ENCODE peak calls at places on chromosomes 11 and 22, in four cellular contexts. P, V, W and L are unnamed samples.

GRCh38 chr11:107017104-107017432 is 1.2 kb downstream of the GUCY1A2 start:
- DNase-seq in W (no peak), P (no peak), V (peak), L (no peak)

GRCh38 chr11:1659478-1659877 is 29.9 kb downstream of the KRTAP5-5 start:
- DNase-seq in P (no peak), V (no peak), W (peak), L (no peak)

GRCh38 chr11:93528757-93529639 is 14.2 kb downstream of the SMCO4 start:
- DNase-seq in V (no peak), W (no peak), P (no peak), L (no peak)

GRCh38 chr11:110763249-110764011 is 51.2 kb upstream of the ARHGAP20 start:
- DNase-seq in V (peak), W (no peak), P (peak), L (no peak)

GRCh38 chr11:18369398-18369797 is 25.0 kb upstream of the LDHA start:
- DNase-seq in W (no peak), V (no peak), P (no peak), L (no peak)

GRCh38 chr22:45450931-45451651 is 37.6 kb downstream of the RIBC2 start:
- DNase-seq in W (no peak), V (peak), P (peak), L (no peak)

GRCh38 chr11:129248618-129249017 is 56.5 kb upstream of the ARHGAP32 start:
- DNase-seq in P (peak), V (peak), W (no peak), L (peak)

GRCh38 chr11:117002639-117003305 is 95.5 kb downstream of the SIK3 start:
- DNase-seq in W (no peak), V (no peak), P (no peak), L (no peak)

GRCh38 chr11:8719260-8720190 is 36.9 kb downstream of the RPL27A start:
- DNase-seq in W (no peak), V (peak), P (peak), L (peak)

GRCh38 chr11:57458060-57458409 is 2.3 kb upstream of the RTN4RL2 start:
- DNase-seq in P (no peak), W (no peak), V (no peak), L (no peak)

GRCh38 chr11:120136356-120136755 is 1.6 kb downstream of the TRIM29 start:
- DNase-seq in W (no peak), V (no peak), P (no peak), L (no peak)

GRCh38 chr11:10044618-10045017 is 249.4 kb downstream of the SBF2 start:
- DNase-seq in P (no peak), W (peak), V (no peak), L (peak)

GRCh38 chr22:39117585-39118191 is 20.6 kb downstream of the APOBEC3H start:
- DNase-seq in W (peak), V (peak), P (peak), L (peak)

GRCh38 chr11:113805640-113806039 is 26.0 kb downstream of the CLDN25 start:
- DNase-seq in W (no peak), P (no peak), V (no peak), L (no peak)

GRCh38 chr11:113475160-113475761 is at the start of gene DRD2:
- DNase-seq in P (no peak), V (peak), W (no peak), L (peak)

GRCh38 chr11:75664366-75664765 is 4.5 kb downstream of the MAP6 start:
- DNase-seq in W (no peak), P (no peak), V (no peak), L (no peak)

GRCh38 chr22:38645430-38645829 is 10.8 kb downstream of the FAM227A start:
- DNase-seq in P (no peak), W (no peak), V (no peak), L (peak)

GRCh38 chr11:2846056-2846455 is 39.5 kb downstream of the CDKN1C start:
- DNase-seq in V (peak), P (peak), W (no peak), L (peak)

GRCh38 chr22:30245985-30246901 is at the start of gene LIF:
- DNase-seq in V (peak), W (peak), P (peak), L (peak)

GRCh38 chr22:46539169-46539568 is 1.7 kb upstream of the CELSR1 start:
- DNase-seq in V (no peak), W (no peak), P (no peak), L (peak)

GRCh38 chr11:114705280-114706024 is 27.1 kb downstream of the NXPE2 start:
- DNase-seq in W (no peak), V (no peak), P (no peak), L (no peak)

GRCh38 chr11:133040289-133040893 is 491.9 kb downstream of the OPCML start:
- DNase-seq in W (no peak), V (no peak), P (no peak), L (peak)

GRCh38 chr11:73157141-73158010 is 15.3 kb upstream of the FCHSD2 start:
- DNase-seq in W (no peak), V (peak), P (peak), L (no peak)

GRCh38 chr22:39545310-39546063 is 12.9 kb upstream of the RPS19BP1 start:
- DNase-seq in V (peak), P (peak), W (peak), L (peak)

DNA sequence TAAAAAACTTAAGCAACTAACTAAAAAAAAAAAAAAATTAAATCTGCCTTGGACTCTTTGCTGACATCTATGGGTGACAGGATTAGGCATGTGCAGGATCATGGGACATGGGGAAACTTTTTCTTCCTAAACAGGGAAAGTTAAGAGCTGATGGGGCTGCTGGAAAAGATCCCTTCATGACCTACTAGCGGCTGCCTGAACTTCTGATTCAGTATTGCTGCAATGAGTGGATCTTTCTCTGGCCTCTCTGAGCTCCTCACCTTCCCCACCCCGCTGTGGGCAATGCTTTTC is 25.0 kb downstream of the OR5A2 start:
- DNase-seq in W (no peak), V (no peak), P (no peak), L (no peak)
- TF ChIP-seq CTCF in W (no peak), V (no peak), P (no peak), L (no peak)

DNA sequence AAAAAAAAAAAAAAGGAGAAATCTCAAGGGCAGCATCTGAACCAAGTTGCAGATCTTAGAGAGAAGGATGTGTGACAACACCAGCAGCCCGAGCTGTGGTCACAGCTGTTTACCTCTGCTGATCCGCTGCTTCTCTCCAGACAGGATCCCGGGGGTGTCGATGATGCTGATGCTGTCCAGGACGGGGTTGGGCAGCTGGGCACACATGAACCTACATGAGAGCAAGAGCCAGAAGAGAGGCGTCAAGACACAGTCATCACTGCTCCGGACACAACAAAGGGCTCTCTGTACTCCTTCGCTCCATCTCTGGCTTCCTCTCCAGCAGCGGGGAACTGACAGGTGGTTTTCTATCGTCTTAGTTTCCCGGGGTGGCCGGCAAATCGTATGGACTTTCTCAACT is 4.1 kb downstream of the EHD1 start:
- DNase-seq in P (no peak), V (no peak), W (no peak), L (no peak)
- H3K4me3 ChIP-seq in P (no peak), V (no peak), W (no peak), L (no peak)

DNA sequence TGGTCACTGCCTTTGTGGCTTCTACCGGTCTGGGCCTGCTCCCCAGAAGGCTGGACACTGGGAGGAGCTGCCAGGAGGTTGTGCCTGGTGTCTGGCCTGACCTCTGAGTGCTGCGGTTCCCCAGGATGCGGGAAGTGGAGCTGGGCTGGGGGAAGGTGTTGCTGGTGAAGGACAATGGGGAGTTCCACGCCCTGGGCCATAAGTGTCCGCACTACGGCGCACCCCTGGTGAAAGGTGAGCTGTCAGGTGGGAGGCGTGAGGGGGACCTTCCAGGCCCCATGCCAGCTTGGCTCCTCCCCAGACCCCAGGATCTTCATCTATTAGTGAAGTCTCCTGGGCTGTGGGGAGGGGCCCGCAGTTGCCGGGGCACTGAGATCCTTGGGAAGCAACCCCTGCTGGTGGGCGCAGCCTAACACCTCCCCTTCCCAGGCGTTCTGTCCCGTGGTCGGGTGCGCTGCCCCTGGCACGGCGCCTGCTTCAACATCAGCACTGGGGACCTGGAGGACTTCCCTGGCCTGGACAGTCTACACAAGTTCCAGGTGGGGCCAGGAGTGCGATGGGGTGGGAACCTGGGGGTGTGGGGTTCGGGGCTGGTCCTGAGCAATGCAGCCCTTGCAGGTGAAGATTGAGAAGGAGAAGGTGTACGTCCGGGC is 6.7 kb downstream of the AIFM3 start:
- DNase-seq in V (no peak), P (no peak), W (no peak), L (no peak)
- TF ChIP-seq CTCF in V (no peak), P (no peak), W (no peak), L (no peak)

GRCh38 chr11:118911113-118911879 is 14.4 kb downstream of the BCL9L start:
- DNase-seq in W (no peak), V (peak), P (peak), L (peak)
- H3K4me3 ChIP-seq in W (no peak), V (no peak), P (peak), L (peak)

GRCh38 chr11:17010851-17011420 is 3.3 kb downstream of the PLEKHA7 start:
- DNase-seq in V (no peak), W (no peak), P (no peak), L (no peak)
- TF ChIP-seq CTCF in V (no peak), W (no peak), P (no peak), L (no peak)

DNA sequence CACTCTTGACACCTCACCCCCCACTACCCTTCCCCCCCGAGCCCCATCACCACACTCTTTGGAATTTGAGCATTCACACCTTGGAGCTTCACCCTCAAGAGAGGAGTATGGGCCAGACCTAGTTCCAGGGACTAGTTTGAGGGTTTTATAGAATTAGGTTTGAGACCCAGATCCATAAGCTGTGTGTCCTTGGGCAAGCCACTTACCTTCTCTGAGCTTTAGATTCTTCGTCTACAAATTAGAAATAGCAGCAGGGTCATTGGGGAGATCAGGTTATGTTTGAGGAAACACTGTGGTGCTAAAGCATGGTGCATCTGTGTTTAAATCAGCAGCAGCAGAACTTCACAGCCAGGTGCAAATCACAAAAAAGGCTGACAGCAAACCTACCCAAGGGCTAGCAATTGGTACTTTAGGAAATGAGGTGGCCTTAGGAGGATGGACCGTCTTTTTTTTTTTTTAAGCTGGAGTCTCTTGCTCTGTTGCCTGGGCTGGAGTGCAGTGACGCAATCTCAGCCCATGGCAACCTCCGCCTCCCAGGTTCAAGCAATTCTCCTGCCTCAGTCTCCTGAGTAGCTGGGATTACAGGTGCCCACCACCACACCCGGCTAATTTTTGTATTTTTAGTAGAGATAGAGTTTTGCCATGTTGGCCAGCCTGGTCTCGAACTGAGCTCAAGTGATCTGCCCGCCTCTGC is 114.8 kb downstream of the MICAL2 start:
- DNase-seq in W (peak), P (no peak), V (no peak), L (no peak)
- H3K4me3 ChIP-seq in W (no peak), P (no peak), V (no peak), L (no peak)